ENCODE peak calls at places on chromosome 11, in four cellular contexts. L is ovary; W is CD8-positive, alpha-beta memory T cell; Q is IMR-90. I is an unnamed sample.
A peak's percentile ranks its signal among the peaks of the same experiment; 100 is the strongest.

GRCh38 chr11:76166314-76166713 is 40.0 kb downstream of the WNT11 start:
- DNase-seq in L (no peak), W (no peak), Q (no peak), I (no peak)

GRCh38 chr11:70912226-70912840 is 340.0 kb downstream of the SHANK2 start:
- DNase-seq in L (no peak), W (no peak), Q (peak; percentile 75), I (no peak)

GRCh38 chr11:117187428-117187798 is 8.9 kb downstream of the SIDT2 start:
- DNase-seq in L (no peak), W (no peak), Q (no peak), I (no peak)

GRCh38 chr11:71097506-71098240 is 154.7 kb downstream of the SHANK2 start:
- DNase-seq in L (no peak), W (no peak), Q (no peak), I (no peak)

GRCh38 chr11:88068848-88069554 is 106.2 kb downstream of the RAB38 start:
- DNase-seq in L (no peak), W (no peak), Q (no peak), I (no peak)

GRCh38 chr11:71452354-71453020 is 516 bp upstream of the NADSYN1 start:
- DNase-seq in L (peak; percentile 59), W (peak; percentile 75), Q (peak; percentile 35), I (peak; percentile 82)

GRCh38 chr11:12019867-12020416 is 11.5 kb upstream of the DKK3 start:
- DNase-seq in L (no peak), W (no peak), Q (no peak), I (no peak)

GRCh38 chr11:72418834-72419560 is 15.3 kb downstream of the CLPB start:
- DNase-seq in L (no peak), W (no peak), Q (no peak), I (no peak)

GRCh38 chr11:134515081-134515960 is 103.3 kb upstream of the B3GAT1 start:
- DNase-seq in L (peak; percentile 1), W (no peak), Q (no peak), I (no peak)

GRCh38 chr11:101061606-101062005 is 68.0 kb downstream of the PGR start:
- DNase-seq in L (no peak), W (no peak), Q (peak; percentile 21), I (no peak)

GRCh38 chr11:66150140-66150539 is 80.1 kb downstream of the PACS1 start:
- DNase-seq in L (no peak), W (no peak), Q (peak; percentile 8), I (no peak)

GRCh38 chr11:125886997-125887372 is 483 bp upstream of the HYLS1 start:
- DNase-seq in L (peak; percentile 33), W (no peak), Q (no peak), I (peak; percentile 67)

GRCh38 chr11:131295986-131296385 is 74.4 kb upstream of the NTM start:
- DNase-seq in L (no peak), W (no peak), Q (no peak), I (no peak)

GRCh38 chr11:48002565-48002964 is 22.2 kb downstream of the PTPRJ start:
- DNase-seq in L (no peak), W (no peak), Q (no peak), I (no peak)

GRCh38 chr11:125141686-125142535 is 22.6 kb upstream of the PKNOX2 start:
- DNase-seq in L (peak; percentile 42), W (peak; percentile 54), Q (peak; percentile 29), I (peak; percentile 45)

GRCh38 chr11:28338371-28338770 is 230.2 kb downstream of the METTL15 start:
- DNase-seq in L (no peak), W (no peak), Q (peak; percentile 53), I (no peak)

GRCh38 chr11:57223601-57224000 is 13.4 kb downstream of the APLNR start:
- DNase-seq in L (no peak), W (no peak), Q (peak; percentile 23), I (no peak)

GRCh38 chr11:19680824-19681368 is 31.7 kb upstream of the NAV2 start:
- DNase-seq in L (no peak), W (no peak), Q (peak; percentile 32), I (no peak)

GRCh38 chr11:132792341-132793140 is 739.8 kb downstream of the OPCML start:
- DNase-seq in L (no peak), W (no peak), Q (no peak), I (no peak)

GRCh38 chr11:10991372-10991771 is 133.5 kb upstream of the ZBED5 start:
- DNase-seq in L (no peak), W (no peak), Q (no peak), I (no peak)

GRCh38 chr11:71115770-71116434 is 136.5 kb downstream of the SHANK2 start:
- DNase-seq in L (no peak), W (no peak), Q (no peak), I (no peak)

GRCh38 chr11:109885006-109885405 is 208.2 kb upstream of the ZC3H12C start:
- DNase-seq in L (no peak), W (no peak), Q (no peak), I (no peak)

GRCh38 chr11:108654994-108655631 is 9.8 kb upstream of the DDX10 start:
- DNase-seq in L (peak; percentile 40), W (no peak), Q (peak; percentile 56), I (peak; percentile 9)

GRCh38 chr11:72239296-72239848 is 4.6 kb downstream of the PHOX2A start:
- DNase-seq in L (peak; percentile 59), W (no peak), Q (peak; percentile 38), I (no peak)

GRCh38 chr11:118618115-118618990 is 10.9 kb downstream of the PHLDB1 start:
- DNase-seq in L (peak; percentile 83), W (no peak), Q (peak; percentile 96), I (no peak)

GRCh38 chr11:134794192-134794591 is 382.1 kb upstream of the B3GAT1 start:
- DNase-seq in L (no peak), W (no peak), Q (no peak), I (no peak)

DNA sequence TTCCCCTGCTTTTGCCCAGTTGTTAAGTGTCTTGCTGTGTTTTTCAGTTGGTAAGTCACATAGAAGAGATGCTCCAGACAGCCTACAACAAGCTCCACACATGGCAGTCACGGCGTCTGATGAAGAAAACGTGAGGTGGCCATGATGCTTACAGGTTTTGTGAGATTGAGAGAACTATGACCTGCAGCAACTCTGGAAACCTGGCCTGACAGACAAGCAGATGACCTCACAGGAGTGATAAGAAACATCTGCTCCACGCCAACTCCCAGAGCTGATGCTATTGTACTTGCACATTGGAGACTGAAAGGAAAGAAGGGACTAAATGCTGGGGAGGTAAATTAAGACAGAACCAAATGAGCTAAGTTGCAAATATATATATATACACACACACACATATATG is 28.6 kb upstream of the LDHA start:
- DNase-seq in L (no peak), W (no peak), Q (no peak), I (no peak)
- H3K36me3 ChIP-seq in L (no peaks in the 10 kb centered on the region), W (peaks cover 44% of the 10 kb centered on the region), Q (peaks cover 33% of the 10 kb centered on the region), I (peaks cover 34% of the 10 kb centered on the region)

DNA sequence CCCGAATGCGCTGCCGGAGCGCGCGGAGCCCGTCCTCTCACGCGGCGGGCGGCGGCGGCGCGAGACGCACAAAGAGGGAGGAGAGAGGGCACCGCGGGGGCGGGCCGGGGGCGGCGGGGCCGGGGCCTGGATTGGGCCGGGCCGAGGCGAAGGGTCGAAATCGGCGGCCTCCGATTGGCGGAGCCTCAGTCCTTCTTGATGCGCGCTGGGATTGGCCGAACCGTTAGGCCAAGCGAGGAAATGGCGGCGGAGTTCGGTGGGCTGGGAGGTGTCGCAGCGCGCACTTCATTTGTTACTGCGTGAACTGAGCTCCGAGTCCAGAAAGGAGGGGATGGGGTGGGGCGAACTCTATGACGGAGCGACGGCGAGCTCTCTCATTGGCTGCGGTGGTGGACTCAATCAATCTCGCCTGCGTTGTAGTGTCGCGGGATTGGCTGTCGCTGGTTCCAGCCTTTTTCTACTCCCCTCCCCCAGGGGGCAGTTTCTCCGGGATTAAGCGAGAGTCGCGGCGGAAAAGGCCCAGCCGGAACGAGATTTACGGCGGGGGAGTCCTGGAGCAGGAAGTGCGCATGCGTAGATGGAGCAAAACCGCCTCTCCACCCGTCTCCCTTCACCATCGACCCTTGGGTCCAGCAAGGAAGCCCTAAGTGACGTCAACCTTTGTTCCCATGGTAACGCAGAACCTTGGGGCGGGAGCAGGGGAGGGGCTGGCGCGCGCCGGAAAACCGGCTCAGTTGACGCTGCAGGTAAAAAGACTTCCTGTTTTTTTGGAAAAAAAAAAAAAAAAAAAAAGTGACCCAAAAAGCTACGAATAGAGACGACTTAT is at the start of gene SF1:
- DNase-seq in L (peak; percentile 99), W (peak; percentile 100), Q (peak; percentile 100), I (peak; percentile 100)
- H3K4me1 ChIP-seq in L (peaks cover 7% of the 10 kb centered on the region), W (peaks cover 53% of the 10 kb centered on the region), Q (peaks cover 2% of the 10 kb centered on the region), I (peaks cover 57% of the 10 kb centered on the region)

DNA sequence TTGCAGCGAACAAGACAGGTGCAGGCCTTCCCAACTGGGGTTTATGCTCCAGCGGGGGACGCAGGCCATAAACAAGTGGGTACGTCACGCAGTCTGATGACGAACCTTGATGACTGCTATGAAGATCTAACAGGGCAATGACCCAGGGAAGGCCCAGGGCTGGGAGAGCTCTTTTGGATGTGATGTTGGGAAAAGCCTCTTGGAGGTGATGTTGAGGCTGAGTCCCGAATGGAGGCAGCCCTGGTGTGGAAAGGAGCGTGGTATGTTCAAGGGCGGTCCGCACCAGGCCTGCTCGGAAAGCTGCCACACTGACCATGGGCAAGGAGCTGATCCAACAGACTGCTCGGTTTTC is 5.8 kb downstream of the FADS2 start:
- DNase-seq in L (no peak), W (no peak), Q (no peak), I (no peak)
- H3K4me3 ChIP-seq in L (no peak overlapping the region), W (no peak overlapping the region), Q (no peak overlapping the region), I (no peak overlapping the region)

DNA sequence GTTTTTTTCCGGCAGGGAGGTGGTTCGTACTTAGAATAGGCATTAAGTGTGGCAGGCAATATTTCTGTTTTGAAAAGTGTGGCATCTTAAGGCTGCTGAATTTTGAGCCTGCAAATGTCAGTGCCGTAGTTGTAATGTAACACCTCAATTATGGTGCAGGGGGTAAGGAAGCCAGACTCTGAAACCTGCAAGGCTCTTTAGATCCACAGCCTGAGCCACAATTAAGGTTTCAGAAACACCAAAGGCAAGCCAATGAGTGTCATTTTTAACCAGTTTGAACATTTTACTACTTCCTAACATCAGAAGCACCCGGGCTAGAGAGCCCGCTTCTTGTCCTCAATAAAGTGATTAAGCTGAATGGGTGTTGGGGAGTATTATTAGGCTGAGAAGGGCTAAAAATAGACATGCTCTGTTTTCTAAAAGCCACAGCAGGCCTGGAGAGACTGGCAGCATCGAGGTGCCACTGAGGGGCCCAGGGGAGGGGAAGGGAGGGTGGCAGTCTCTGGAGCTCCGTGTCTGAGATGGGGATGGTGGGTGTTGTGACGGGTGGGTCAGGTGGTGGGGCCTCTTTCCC is 113.4 kb downstream of the ZBTB16 start:
- DNase-seq in L (no peak), W (peak; percentile 65), Q (no peak), I (peak; percentile 32)
- H3K36me3 ChIP-seq in L (no peaks in the 10 kb centered on the region), W (no peaks in the 10 kb centered on the region), Q (no peaks in the 10 kb centered on the region), I (no peaks in the 10 kb centered on the region)

GRCh38 chr11:96218013-96218412 is 125.0 kb downstream of the MAML2 start:
- DNase-seq in L (no peak), W (no peak), Q (no peak), I (no peak)
- H3K4me1 ChIP-seq in L (peaks cover 10% of the 10 kb centered on the region), W (peaks cover 94% of the 10 kb centered on the region), Q (peaks cover 34% of the 10 kb centered on the region), I (peaks cover 95% of the 10 kb centered on the region)

GRCh38 chr11:93659841-93660240 is 1.6 kb upstream of the CEP295 start:
- DNase-seq in L (no peak), W (no peak), Q (peak; percentile 36), I (no peak)
- H3K4me3 ChIP-seq in L (no peak overlapping the region), W (no peak overlapping the region), Q (no peak overlapping the region), I (no peak overlapping the region)

DNA sequence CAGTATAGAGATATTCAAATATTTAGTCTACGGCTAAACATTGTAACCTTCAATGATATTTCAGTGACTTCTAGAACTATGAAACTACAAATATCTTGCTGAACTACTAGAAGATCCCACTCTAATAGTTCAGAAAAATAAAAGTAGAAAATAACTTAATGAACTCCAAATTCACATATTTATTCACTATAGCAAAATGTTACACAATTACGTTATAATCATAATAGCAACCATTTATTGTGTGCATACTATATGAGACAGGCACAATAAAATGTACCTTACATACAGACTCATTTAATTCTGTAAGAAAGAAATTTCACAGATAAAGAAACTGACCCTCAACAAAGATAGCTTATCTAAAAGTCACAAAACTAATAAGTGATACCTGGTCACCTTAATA is 57.9 kb downstream of the F2 start:
- DNase-seq in L (no peak), W (no peak), Q (no peak), I (no peak)
- H3K36me3 ChIP-seq in L (no peaks in the 10 kb centered on the region), W (peaks cover 6% of the 10 kb centered on the region), Q (peaks cover 31% of the 10 kb centered on the region), I (peaks cover 20% of the 10 kb centered on the region)